ENCODE peak calls at places on chromosomes 12 and 14, in nine cellular contexts. One of them, this sample, is unnamed.

GRCh38 chr12:56129210-56129691 is 1.2 kb downstream of the ESYT1 start:
- DNase-seq in spleen: peak; percentile 96
- DNase-seq in neuronal stem cell: no peak
- DNase-seq in stomach: peak; percentile 70
- DNase-seq in heart left ventricle: peak; percentile 86
- DNase-seq in A549: peak; percentile 47
- DNase-seq in naive thymus-derived CD4-positive, alpha-beta T cell: peak; percentile 78
- DNase-seq in HepG2: no peak
- DNase-seq in cardiac muscle cell: peak; percentile 68
- DNase-seq in this sample: peak; percentile 48

GRCh38 chr12:76113800-76114757 is 29.6 kb upstream of the NAP1L1 start:
- DNase-seq in A549: no peak
- DNase-seq in HepG2: no peak
- DNase-seq in cardiac muscle cell: peak; percentile 51
- DNase-seq in naive thymus-derived CD4-positive, alpha-beta T cell: no peak
- DNase-seq in spleen: no peak
- DNase-seq in heart left ventricle: no peak
- DNase-seq in neuronal stem cell: no peak
- DNase-seq in stomach: no peak
- DNase-seq in this sample: no peak

GRCh38 chr14:92754956-92755355 is 6.5 kb upstream of the LGMN start:
- DNase-seq in naive thymus-derived CD4-positive, alpha-beta T cell: no peak
- DNase-seq in spleen: no peak
- DNase-seq in stomach: no peak
- DNase-seq in heart left ventricle: no peak
- DNase-seq in HepG2: peak; percentile 71
- DNase-seq in cardiac muscle cell: no peak
- DNase-seq in A549: no peak
- DNase-seq in neuronal stem cell: no peak
- DNase-seq in this sample: no peak

GRCh38 chr12:28883406-28883997 is 265.6 kb upstream of the FAR2 start:
- DNase-seq in stomach: no peak
- DNase-seq in cardiac muscle cell: no peak
- DNase-seq in heart left ventricle: no peak
- DNase-seq in HepG2: no peak
- DNase-seq in naive thymus-derived CD4-positive, alpha-beta T cell: no peak
- DNase-seq in spleen: no peak
- DNase-seq in A549: no peak
- DNase-seq in neuronal stem cell: no peak
- DNase-seq in this sample: no peak

GRCh38 chr12:104347374-104348075 is 44.0 kb downstream of the EID3 start:
- DNase-seq in stomach: no peak
- DNase-seq in HepG2: no peak
- DNase-seq in heart left ventricle: no peak
- DNase-seq in A549: peak; percentile 51
- DNase-seq in neuronal stem cell: no peak
- DNase-seq in naive thymus-derived CD4-positive, alpha-beta T cell: no peak
- DNase-seq in cardiac muscle cell: no peak
- DNase-seq in spleen: no peak
- DNase-seq in this sample: no peak

GRCh38 chr12:54933381-54933780 is 51.2 kb downstream of the TESPA1 start:
- DNase-seq in neuronal stem cell: no peak
- DNase-seq in cardiac muscle cell: no peak
- DNase-seq in spleen: no peak
- DNase-seq in HepG2: no peak
- DNase-seq in stomach: no peak
- DNase-seq in A549: peak; percentile 12
- DNase-seq in naive thymus-derived CD4-positive, alpha-beta T cell: no peak
- DNase-seq in heart left ventricle: no peak
- DNase-seq in this sample: no peak

GRCh38 chr14:26730929-26731618 is 133.2 kb upstream of the NOVA1 start:
- DNase-seq in neuronal stem cell: peak; percentile 14
- DNase-seq in cardiac muscle cell: peak; percentile 53
- DNase-seq in stomach: no peak
- DNase-seq in HepG2: no peak
- DNase-seq in heart left ventricle: no peak
- DNase-seq in A549: peak; percentile 24
- DNase-seq in spleen: no peak
- DNase-seq in naive thymus-derived CD4-positive, alpha-beta T cell: no peak
- DNase-seq in this sample: peak; percentile 57

GRCh38 chr14:21300892-21301291 is 21.0 kb downstream of the RPGRIP1 start:
- DNase-seq in heart left ventricle: peak; percentile 70
- DNase-seq in HepG2: no peak
- DNase-seq in stomach: peak; percentile 29
- DNase-seq in naive thymus-derived CD4-positive, alpha-beta T cell: no peak
- DNase-seq in spleen: peak; percentile 83
- DNase-seq in cardiac muscle cell: peak; percentile 58
- DNase-seq in A549: no peak
- DNase-seq in neuronal stem cell: peak; percentile 24
- DNase-seq in this sample: no peak

DNA sequence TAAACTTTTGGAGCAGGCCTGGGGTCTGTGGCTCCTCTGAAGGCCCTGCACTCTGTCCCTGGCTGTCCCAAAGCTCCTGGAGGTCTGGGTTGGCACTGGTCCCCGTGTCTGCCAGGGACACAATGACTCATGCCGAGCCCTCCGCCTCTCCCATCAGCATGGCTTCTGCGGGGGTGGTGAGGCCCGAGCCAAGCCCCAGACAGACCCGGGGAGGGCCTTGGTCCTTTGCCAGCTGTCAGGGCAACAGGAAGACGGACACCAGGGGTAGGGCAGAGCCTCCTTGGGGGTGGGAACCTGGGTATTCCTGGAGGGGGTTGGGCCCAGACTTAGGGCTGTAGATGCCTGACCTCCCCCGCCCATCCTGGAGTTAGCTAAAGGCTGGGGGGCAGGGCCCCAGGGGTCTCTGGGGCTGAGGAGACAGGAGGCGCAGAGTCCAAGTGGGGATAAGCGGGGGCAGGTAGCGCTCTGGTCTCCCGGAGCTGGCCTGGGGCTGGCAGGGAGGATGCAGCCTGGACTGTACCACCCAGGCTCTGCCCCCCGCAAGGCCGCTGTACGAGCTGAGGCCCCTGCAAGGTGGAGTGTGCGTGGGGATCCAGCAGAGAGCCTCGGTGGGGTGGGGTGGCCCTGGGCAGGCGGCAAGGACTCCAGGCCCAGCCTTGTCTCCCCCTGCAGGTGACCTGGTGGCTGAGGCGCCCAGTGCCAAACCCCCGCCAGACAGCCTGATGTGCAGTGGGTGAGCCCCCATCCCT is 16.4 kb upstream of the PUS1 start:
- DNase-seq in HepG2: peak; percentile 24
- DNase-seq in naive thymus-derived CD4-positive, alpha-beta T cell: no peak
- DNase-seq in heart left ventricle: peak; percentile 93
- DNase-seq in neuronal stem cell: no peak
- DNase-seq in A549: peak; percentile 82
- DNase-seq in stomach: peak; percentile 56
- DNase-seq in spleen: no peak
- DNase-seq in cardiac muscle cell: no peak
- DNase-seq in this sample: no peak
- H3K27ac ChIP-seq in HepG2: no peak overlapping the region
- H3K27ac ChIP-seq in naive thymus-derived CD4-positive, alpha-beta T cell: no peak overlapping the region
- H3K27ac ChIP-seq in heart left ventricle: peak overlapping the region; percentile 84
- H3K27ac ChIP-seq in neuronal stem cell: no peak overlapping the region
- H3K27ac ChIP-seq in A549: peak overlapping the region; percentile 76
- H3K27ac ChIP-seq in stomach: no peak overlapping the region
- H3K27ac ChIP-seq in spleen: peak overlapping the region; percentile 58
- H3K27ac ChIP-seq in cardiac muscle cell: no peak overlapping the region
- H3K27ac ChIP-seq in this sample: no peak overlapping the region

GRCh38 chr14:75279153-75279738 is 618 bp downstream of the FOS start:
- DNase-seq in cardiac muscle cell: peak; percentile 67
- DNase-seq in naive thymus-derived CD4-positive, alpha-beta T cell: peak; percentile 65
- DNase-seq in HepG2: no peak
- DNase-seq in spleen: peak; percentile 89
- DNase-seq in A549: peak; percentile 47
- DNase-seq in stomach: no peak
- DNase-seq in neuronal stem cell: no peak
- DNase-seq in heart left ventricle: peak; percentile 82
- DNase-seq in this sample: peak; percentile 31

GRCh38 chr14:75279739-75280447 is 1.3 kb downstream of the FOS start:
- DNase-seq in HepG2: no peak
- DNase-seq in cardiac muscle cell: no peak
- DNase-seq in heart left ventricle: peak; percentile 64
- DNase-seq in neuronal stem cell: no peak
- DNase-seq in spleen: peak; percentile 85
- DNase-seq in A549: no peak
- DNase-seq in stomach: no peak
- DNase-seq in naive thymus-derived CD4-positive, alpha-beta T cell: peak; percentile 41
- DNase-seq in this sample: no peak

GRCh38 chr14:75280831-75281690 is 2.4 kb downstream of the FOS start:
- DNase-seq in A549: peak; percentile 56
- DNase-seq in spleen: peak; percentile 75
- DNase-seq in neuronal stem cell: no peak
- DNase-seq in stomach: no peak
- DNase-seq in HepG2: no peak
- DNase-seq in heart left ventricle: peak; percentile 57
- DNase-seq in cardiac muscle cell: no peak
- DNase-seq in naive thymus-derived CD4-positive, alpha-beta T cell: no peak
- DNase-seq in this sample: no peak

GRCh38 chr14:75281691-75282000 is 3.0 kb downstream of the FOS start:
- DNase-seq in A549: no peak
- DNase-seq in cardiac muscle cell: no peak
- DNase-seq in stomach: no peak
- DNase-seq in heart left ventricle: no peak
- DNase-seq in naive thymus-derived CD4-positive, alpha-beta T cell: no peak
- DNase-seq in HepG2: no peak
- DNase-seq in spleen: no peak
- DNase-seq in neuronal stem cell: no peak
- DNase-seq in this sample: no peak

DNA sequence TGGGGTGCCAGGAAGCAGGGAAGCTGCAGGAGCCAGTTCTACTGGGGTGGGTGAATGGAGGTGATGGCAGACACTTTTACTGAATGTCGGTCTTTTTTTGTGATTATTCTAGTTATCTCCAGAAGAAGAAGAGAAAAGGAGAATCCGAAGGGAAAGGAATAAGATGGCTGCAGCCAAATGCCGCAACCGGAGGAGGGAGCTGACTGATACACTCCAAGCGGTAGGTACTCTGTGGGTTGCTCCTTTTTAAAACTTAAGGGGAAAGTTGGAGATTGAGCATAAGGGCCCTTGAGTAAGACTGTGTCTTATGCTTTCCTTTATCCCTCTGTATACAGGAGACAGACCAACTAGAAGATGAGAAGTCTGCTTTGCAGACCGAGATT is 1.8 kb downstream of the FOS start:
- DNase-seq in neuronal stem cell: no peak
- DNase-seq in HepG2: no peak
- DNase-seq in spleen: peak; percentile 43
- DNase-seq in stomach: no peak
- DNase-seq in naive thymus-derived CD4-positive, alpha-beta T cell: no peak
- DNase-seq in cardiac muscle cell: no peak
- DNase-seq in A549: no peak
- DNase-seq in heart left ventricle: no peak
- DNase-seq in this sample: no peak
- H3K4me3 ChIP-seq in neuronal stem cell: peak overlapping the region; percentile 90
- H3K4me3 ChIP-seq in HepG2: no peak overlapping the region
- H3K4me3 ChIP-seq in spleen: peak overlapping the region; percentile 81
- H3K4me3 ChIP-seq in stomach: peak overlapping the region; percentile 77
- H3K4me3 ChIP-seq in naive thymus-derived CD4-positive, alpha-beta T cell: no peak overlapping the region
- H3K4me3 ChIP-seq in cardiac muscle cell: peak overlapping the region; percentile 47
- H3K4me3 ChIP-seq in A549: no peak overlapping the region
- H3K4me3 ChIP-seq in heart left ventricle: peak overlapping the region; percentile 88
- H3K4me3 ChIP-seq in this sample: no peak overlapping the region

GRCh38 chr14:105867961-105868599 is 341.7 kb downstream of the TMEM121 start:
- DNase-seq in naive thymus-derived CD4-positive, alpha-beta T cell: peak; percentile 13
- DNase-seq in A549: no peak
- DNase-seq in cardiac muscle cell: no peak
- DNase-seq in spleen: peak; percentile 56
- DNase-seq in HepG2: no peak
- DNase-seq in neuronal stem cell: no peak
- DNase-seq in stomach: peak; percentile 16
- DNase-seq in heart left ventricle: peak; percentile 41
- DNase-seq in this sample: peak; percentile 1

GRCh38 chr14:105865266-105865903 is 339.0 kb downstream of the TMEM121 start:
- DNase-seq in stomach: peak; percentile 20
- DNase-seq in HepG2: no peak
- DNase-seq in spleen: peak; percentile 72
- DNase-seq in A549: no peak
- DNase-seq in heart left ventricle: no peak
- DNase-seq in naive thymus-derived CD4-positive, alpha-beta T cell: peak; percentile 20
- DNase-seq in cardiac muscle cell: no peak
- DNase-seq in neuronal stem cell: no peak
- DNase-seq in this sample: peak; percentile 4

GRCh38 chr14:105865904-105866840 is 339.8 kb downstream of the TMEM121 start:
- DNase-seq in spleen: peak; percentile 61
- DNase-seq in HepG2: no peak
- DNase-seq in cardiac muscle cell: no peak
- DNase-seq in neuronal stem cell: no peak
- DNase-seq in naive thymus-derived CD4-positive, alpha-beta T cell: peak; percentile 20
- DNase-seq in stomach: peak; percentile 23
- DNase-seq in heart left ventricle: peak; percentile 37
- DNase-seq in A549: no peak
- DNase-seq in this sample: peak; percentile 4

GRCh38 chr14:105864651-105865265 is 338.4 kb downstream of the TMEM121 start:
- DNase-seq in cardiac muscle cell: no peak
- DNase-seq in stomach: peak; percentile 23
- DNase-seq in heart left ventricle: peak; percentile 55
- DNase-seq in HepG2: no peak
- DNase-seq in naive thymus-derived CD4-positive, alpha-beta T cell: no peak
- DNase-seq in A549: no peak
- DNase-seq in spleen: peak; percentile 54
- DNase-seq in neuronal stem cell: no peak
- DNase-seq in this sample: peak; percentile 2

DNA sequence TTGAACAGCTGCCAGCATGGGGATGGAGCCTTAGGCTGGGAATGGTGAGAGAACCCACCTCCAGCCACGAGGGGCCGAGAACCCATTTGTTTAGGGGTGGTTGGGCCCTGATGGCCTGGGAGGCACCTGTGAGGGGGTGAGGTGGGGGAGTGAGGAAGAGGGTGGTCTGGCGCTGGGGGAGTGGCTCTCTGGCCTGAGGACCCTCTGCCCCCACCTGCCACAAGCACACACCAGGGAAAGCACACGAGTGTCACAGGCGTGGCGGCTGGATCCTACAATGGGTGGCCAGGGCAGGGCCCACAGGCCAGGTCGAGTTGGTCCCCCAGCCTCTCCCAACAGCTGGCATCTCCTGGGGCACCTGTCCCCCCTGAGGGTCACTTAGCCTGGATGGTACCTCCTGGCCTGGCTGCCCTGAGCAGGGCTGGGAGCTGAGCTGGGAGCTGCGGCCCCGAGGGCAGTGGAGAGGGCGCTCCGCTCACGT is 340.5 kb downstream of the TMEM121 start:
- DNase-seq in heart left ventricle: peak; percentile 37
- DNase-seq in stomach: peak; percentile 15
- DNase-seq in HepG2: no peak
- DNase-seq in cardiac muscle cell: no peak
- DNase-seq in neuronal stem cell: no peak
- DNase-seq in spleen: peak; percentile 51
- DNase-seq in A549: no peak
- DNase-seq in naive thymus-derived CD4-positive, alpha-beta T cell: peak; percentile 16
- DNase-seq in this sample: peak; percentile 0
- H3K9me3 ChIP-seq in heart left ventricle: no peaks in the 10 kb centered on the region
- H3K9me3 ChIP-seq in stomach: no peaks in the 10 kb centered on the region
- H3K9me3 ChIP-seq in HepG2: no peaks in the 10 kb centered on the region
- H3K9me3 ChIP-seq in cardiac muscle cell: no peaks in the 10 kb centered on the region
- H3K9me3 ChIP-seq in neuronal stem cell: peaks cover 56% of the 10 kb centered on the region
- H3K9me3 ChIP-seq in spleen: no peaks in the 10 kb centered on the region
- H3K9me3 ChIP-seq in A549: no peaks in the 10 kb centered on the region
- H3K9me3 ChIP-seq in naive thymus-derived CD4-positive, alpha-beta T cell: no peaks in the 10 kb centered on the region
- H3K9me3 ChIP-seq in this sample: no peaks in the 10 kb centered on the region

GRCh38 chr12:105596731-105597130 is 266.2 kb downstream of the C12orf75 start:
- DNase-seq in stomach: no peak
- DNase-seq in A549: no peak
- DNase-seq in spleen: no peak
- DNase-seq in heart left ventricle: no peak
- DNase-seq in naive thymus-derived CD4-positive, alpha-beta T cell: no peak
- DNase-seq in cardiac muscle cell: no peak
- DNase-seq in HepG2: no peak
- DNase-seq in neuronal stem cell: no peak
- DNase-seq in this sample: no peak

GRCh38 chr12:105598032-105598431 is 267.5 kb downstream of the C12orf75 start:
- DNase-seq in A549: no peak
- DNase-seq in HepG2: no peak
- DNase-seq in stomach: no peak
- DNase-seq in cardiac muscle cell: no peak
- DNase-seq in naive thymus-derived CD4-positive, alpha-beta T cell: no peak
- DNase-seq in heart left ventricle: no peak
- DNase-seq in neuronal stem cell: no peak
- DNase-seq in spleen: no peak
- DNase-seq in this sample: no peak

GRCh38 chr12:105595440-105595839 is 264.9 kb downstream of the C12orf75 start:
- DNase-seq in HepG2: no peak
- DNase-seq in A549: no peak
- DNase-seq in spleen: no peak
- DNase-seq in neuronal stem cell: no peak
- DNase-seq in naive thymus-derived CD4-positive, alpha-beta T cell: no peak
- DNase-seq in stomach: no peak
- DNase-seq in heart left ventricle: no peak
- DNase-seq in cardiac muscle cell: no peak
- DNase-seq in this sample: no peak

GRCh38 chr12:105601158-105601557 is 270.7 kb downstream of the C12orf75 start:
- DNase-seq in cardiac muscle cell: no peak
- DNase-seq in stomach: no peak
- DNase-seq in heart left ventricle: no peak
- DNase-seq in naive thymus-derived CD4-positive, alpha-beta T cell: no peak
- DNase-seq in HepG2: no peak
- DNase-seq in neuronal stem cell: no peak
- DNase-seq in spleen: no peak
- DNase-seq in A549: no peak
- DNase-seq in this sample: no peak
- H3K27ac ChIP-seq in cardiac muscle cell: no peak overlapping the region
- H3K27ac ChIP-seq in stomach: no peak overlapping the region
- H3K27ac ChIP-seq in heart left ventricle: no peak overlapping the region
- H3K27ac ChIP-seq in naive thymus-derived CD4-positive, alpha-beta T cell: no peak overlapping the region
- H3K27ac ChIP-seq in HepG2: no peak overlapping the region
- H3K27ac ChIP-seq in neuronal stem cell: no peak overlapping the region
- H3K27ac ChIP-seq in spleen: no peak overlapping the region
- H3K27ac ChIP-seq in A549: no peak overlapping the region
- H3K27ac ChIP-seq in this sample: no peak overlapping the region